ENCODE peak calls at places on chromosomes 1 and 21, in nine cellular contexts. G is psoas muscle, W is adrenal gland, N is pancreas, K is uterus, U is tibial artery, V is PC-9, Y is IMR-90, F is mesendoderm. E is an unnamed sample.

GRCh38 chr1:21511579-21512522 is 2.6 kb downstream of the ALPL start:
- DNase-seq in U (peak; percentile 81), V (peak; percentile 32), K (no peak), N (no peak), W (peak; percentile 84), F (peak; percentile 61), G (peak; percentile 75), Y (peak; percentile 96), E (peak; percentile 92)

GRCh38 chr1:225746361-225747179 is 31.1 kb upstream of the SRP9 start:
- DNase-seq in K (peak; percentile 87), G (peak; percentile 60), U (peak; percentile 79), W (peak; percentile 79), Y (peak; percentile 90), F (peak; percentile 97), V (peak; percentile 59), N (peak; percentile 80), E (peak; percentile 79)

GRCh38 chr1:115134231-115134630 is 44.9 kb upstream of the TSPAN2 start:
- DNase-seq in K (no peak), N (no peak), U (peak; percentile 81), G (peak; percentile 25), Y (no peak), V (no peak), F (no peak), W (no peak), E (no peak)

GRCh38 chr1:118821801-118822200 is 166.3 kb downstream of the TBX15 start:
- DNase-seq in K (no peak), Y (no peak), W (no peak), F (no peak), U (no peak), G (no peak), V (no peak), N (no peak), E (no peak)

GRCh38 chr1:119791377-119791776 is 19.9 kb downstream of the REG4 start:
- DNase-seq in Y (no peak), K (no peak), G (no peak), N (no peak), V (no peak), W (no peak), U (no peak), F (peak; percentile 43), E (no peak)

GRCh38 chr21:13937236-13937635 is 273.5 kb downstream of the LIPI start:
- DNase-seq in K (no peak), W (no peak), U (no peak), V (no peak), Y (no peak), N (no peak), G (no peak), F (no peak), E (no peak)

GRCh38 chr1:234533975-234534876 is 55.2 kb upstream of the TARBP1 start:
- DNase-seq in V (peak; percentile 28), W (peak; percentile 98), K (peak; percentile 98), U (peak; percentile 99), N (peak; percentile 76), F (no peak), G (peak; percentile 92), Y (peak; percentile 98), E (peak; percentile 79)

GRCh38 chr1:117629625-117630422 is 24.0 kb downstream of the TENT5C start:
- DNase-seq in U (no peak), K (no peak), Y (no peak), V (no peak), W (no peak), N (peak; percentile 58), F (no peak), G (no peak), E (no peak)

DNA sequence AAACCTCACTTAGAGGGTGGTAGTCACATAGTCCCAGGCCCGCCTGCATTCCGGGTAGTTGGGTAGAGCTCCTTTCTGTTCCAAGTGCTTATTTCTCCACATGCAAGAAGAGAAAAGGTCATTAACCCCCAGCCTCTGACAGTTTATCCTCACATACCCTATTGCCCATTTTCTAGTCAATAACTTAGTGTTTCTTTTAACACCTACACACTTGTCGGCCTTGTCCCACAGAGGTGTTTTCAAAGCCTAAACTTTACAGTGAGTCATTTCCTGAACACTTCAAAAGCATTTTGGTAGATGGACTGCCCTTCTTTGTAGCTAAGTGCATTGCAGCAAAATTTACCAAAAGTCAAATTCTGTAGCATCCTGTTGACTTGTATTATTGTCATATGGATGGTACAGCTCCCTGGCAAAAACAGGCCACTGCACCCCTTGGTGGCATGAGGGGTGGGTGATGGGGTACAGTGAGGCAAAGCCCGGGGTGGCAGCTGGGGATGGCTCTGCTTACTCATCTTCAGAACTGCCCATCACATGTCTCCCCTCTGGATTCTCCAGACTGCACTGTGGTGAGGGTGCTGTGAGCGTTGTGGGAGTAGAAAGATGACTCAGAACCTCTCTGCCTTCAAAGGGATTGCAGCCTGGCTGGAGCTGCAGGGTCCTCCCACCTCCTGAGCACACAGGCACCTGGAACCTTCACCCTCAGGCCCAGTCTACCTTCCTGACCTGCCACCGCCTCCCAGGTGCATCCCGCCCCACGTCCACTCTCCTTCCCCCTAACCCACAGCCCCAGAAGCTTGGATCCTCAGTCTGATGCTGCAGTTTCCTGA is 45.8 kb upstream of the DMRTB1 start:
- DNase-seq in Y (peak; percentile 89), F (peak; percentile 55), K (no peak), N (no peak), G (no peak), V (peak; percentile 37), U (no peak), W (no peak), E (peak; percentile 81)
- H3K27ac ChIP-seq in Y (peak overlapping the region; percentile 8), F (peak overlapping the region; percentile 6), K (no peak overlapping the region), N (no peak overlapping the region), G (no peak overlapping the region), V (peak overlapping the region; percentile 67), U (no peak overlapping the region), W (no peak overlapping the region), E (peak overlapping the region; percentile 48)

DNA sequence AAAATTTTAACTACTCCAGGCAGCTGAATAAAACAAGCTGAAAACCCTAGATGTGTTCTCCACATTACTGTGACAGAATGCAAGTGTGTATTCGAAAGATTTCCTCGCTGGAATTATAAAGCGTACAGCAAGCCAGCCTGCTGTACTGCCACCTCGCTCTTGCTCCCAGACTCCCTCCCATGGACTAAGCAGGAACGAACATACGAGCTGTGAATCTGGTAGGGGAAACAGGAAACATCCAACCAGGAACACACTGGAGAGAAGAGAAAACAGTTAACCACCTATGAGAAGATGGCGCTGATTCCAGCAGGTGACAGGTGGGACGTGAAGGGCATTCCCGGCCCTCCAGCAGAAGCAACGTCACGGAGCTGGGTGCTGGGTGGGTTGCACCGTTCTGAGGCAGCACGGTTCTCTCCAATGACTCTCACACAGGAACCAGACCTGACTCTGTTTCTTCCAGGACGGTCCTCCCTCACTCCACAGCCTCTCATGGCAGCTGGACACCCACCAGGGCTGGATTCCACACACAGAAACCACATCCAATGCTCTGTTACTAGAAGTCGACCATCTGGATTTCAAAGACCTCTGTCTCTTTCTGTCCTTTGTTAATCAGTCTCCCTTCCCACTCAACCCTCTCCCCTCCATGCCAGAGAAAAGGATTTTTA is 219.2 kb downstream of the RERE start:
- DNase-seq in Y (peak; percentile 78), K (peak; percentile 59), F (peak; percentile 57), N (peak; percentile 51), W (peak; percentile 37), U (no peak), V (no peak), G (no peak), E (no peak)
- H3K4me1 ChIP-seq in Y (peaks cover 24% of the 10 kb centered on the region), K (no peaks in the 10 kb centered on the region), F (peaks cover 2% of the 10 kb centered on the region), N (no peaks in the 10 kb centered on the region), W (no peaks in the 10 kb centered on the region), U (no peaks in the 10 kb centered on the region), V (no peaks in the 10 kb centered on the region), G (peaks cover 36% of the 10 kb centered on the region), E (peaks cover 21% of the 10 kb centered on the region)

GRCh38 chr21:39637197-39637970 is 24.6 kb downstream of the B3GALT5 start:
- DNase-seq in G (no peak), W (no peak), Y (no peak), K (no peak), N (peak; percentile 33), U (no peak), F (peak; percentile 51), V (no peak), E (no peak)

GRCh38 chr21:39641827-39642450 is 29.2 kb downstream of the B3GALT5 start:
- DNase-seq in K (no peak), U (no peak), F (no peak), G (no peak), V (no peak), N (no peak), W (no peak), Y (no peak), E (no peak)

GRCh38 chr21:39634507-39634906 is 21.8 kb downstream of the B3GALT5 start:
- DNase-seq in Y (no peak), K (no peak), F (no peak), W (no peak), N (no peak), U (no peak), V (no peak), G (no peak), E (no peak)

GRCh38 chr21:39640754-39641153 is 28.0 kb downstream of the B3GALT5 start:
- DNase-seq in K (no peak), W (no peak), U (no peak), V (no peak), Y (no peak), G (no peak), F (no peak), N (no peak), E (no peak)

DNA sequence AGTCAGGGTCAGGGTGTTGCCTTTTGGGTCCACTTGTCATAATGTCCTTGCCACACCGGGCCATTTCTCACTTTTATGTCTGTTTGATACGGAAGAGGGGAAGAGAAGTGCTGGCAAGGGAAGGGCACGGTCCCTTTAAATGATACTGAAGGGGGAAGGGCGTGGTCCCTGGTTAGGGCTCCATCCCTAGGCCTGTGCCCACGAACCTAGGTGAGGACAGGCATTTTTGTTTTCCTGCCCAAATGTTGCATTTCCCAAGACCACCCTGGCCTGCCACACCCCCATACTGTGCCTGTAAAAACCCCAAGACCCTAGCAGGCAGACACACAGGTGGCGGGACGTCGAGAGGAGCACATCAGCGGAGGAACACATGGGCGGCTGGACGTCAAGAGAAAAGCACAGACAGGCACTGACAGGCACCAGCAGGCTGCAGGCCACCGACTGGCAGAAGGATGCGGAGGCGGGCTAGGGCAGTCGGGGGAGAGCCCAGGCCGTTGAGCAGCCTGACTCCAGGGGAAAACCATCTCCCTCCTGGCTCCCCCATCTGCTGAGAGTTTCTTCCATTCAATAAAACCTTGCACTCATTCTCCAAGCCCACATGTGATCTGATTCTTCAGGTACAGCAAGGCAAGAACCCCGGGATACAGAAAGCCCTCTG is 25.4 kb downstream of the B3GALT5 start:
- DNase-seq in U (no peak), G (no peak), K (no peak), W (no peak), F (no peak), V (no peak), N (no peak), Y (no peak), E (no peak)
- H3K4me3 ChIP-seq in U (no peak overlapping the region), G (no peak overlapping the region), K (no peak overlapping the region), W (no peak overlapping the region), F (no peak overlapping the region), V (no peak overlapping the region), N (no peak overlapping the region), Y (no peak overlapping the region), E (no peak overlapping the region)

GRCh38 chr1:168151935-168152334 is 15.2 kb upstream of the GPR161 start:
- DNase-seq in U (no peak), N (no peak), G (no peak), F (no peak), K (no peak), W (no peak), V (no peak), Y (no peak), E (no peak)

GRCh38 chr1:168159979-168160378 is 18.8 kb upstream of the TIPRL start:
- DNase-seq in V (no peak), N (no peak), Y (no peak), W (no peak), K (no peak), U (no peak), F (no peak), G (no peak), E (no peak)

GRCh38 chr1:168157638-168158037 is 20.9 kb upstream of the GPR161 start:
- DNase-seq in U (no peak), K (no peak), Y (no peak), G (no peak), N (no peak), W (no peak), V (no peak), F (no peak), E (no peak)

GRCh38 chr1:168159251-168159650 is 19.5 kb upstream of the TIPRL start:
- DNase-seq in V (no peak), W (no peak), G (no peak), F (no peak), U (no peak), K (no peak), Y (no peak), N (no peak), E (no peak)

DNA sequence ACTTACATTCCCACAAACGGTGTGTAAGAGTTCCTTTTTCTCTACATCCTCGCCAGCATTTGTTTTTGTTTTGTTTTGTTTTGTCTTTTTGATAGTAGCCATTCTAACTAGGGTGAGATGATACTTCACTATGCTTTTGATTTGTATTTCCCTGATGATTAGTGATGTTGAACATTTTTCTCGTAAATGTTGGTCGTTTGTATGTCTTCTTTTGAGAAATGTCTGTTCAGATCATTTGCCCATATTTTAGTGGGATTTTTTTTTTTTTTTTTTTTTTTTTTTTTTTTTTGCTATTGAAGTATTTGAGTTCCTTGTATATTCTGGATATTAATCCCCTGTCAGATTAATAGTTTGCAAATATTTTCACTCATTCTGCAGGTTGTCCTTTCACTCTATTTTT is 19.2 kb upstream of the GPR161 start:
- DNase-seq in V (no peak), K (no peak), Y (no peak), F (no peak), N (no peak), W (no peak), U (no peak), G (no peak), E (no peak)
- H3K27ac ChIP-seq in V (no peak overlapping the region), K (no peak overlapping the region), Y (no peak overlapping the region), F (no peak overlapping the region), N (no peak overlapping the region), W (no peak overlapping the region), U (no peak overlapping the region), G (no peak overlapping the region), E (no peak overlapping the region)